ENCODE peak calls at places on chromosomes 5 and 9, in ten cellular contexts. D is tibial nerve, Q is spleen, A is adrenal gland, P is A549, E is IMR-90, X is lower leg skin, Y is HCT116, V is testis, N is prostate gland. R is an unnamed sample.

GRCh38 chr9:112341741-112342140 is 8.3 kb upstream of the PTBP3 start:
- DNase-seq in D (no peak), Y (no peak), V (no peak), A (no peak), E (peak; percentile 37), X (no peak), P (peak; percentile 49), N (no peak), Q (no peak), R (no peak)

GRCh38 chr9:121133104-121133816 is 58.5 kb downstream of the CNTRL start:
- DNase-seq in X (no peak), A (no peak), E (no peak), Y (no peak), N (peak; percentile 26), D (no peak), V (no peak), P (peak; percentile 4), Q (peak; percentile 91), R (no peak)

GRCh38 chr9:136488247-136489214 is 5.7 kb upstream of the SEC16A start:
- DNase-seq in E (peak; percentile 8), P (peak; percentile 57), N (peak; percentile 73), Q (peak; percentile 94), V (peak; percentile 80), D (no peak), Y (no peak), A (peak; percentile 62), X (peak; percentile 65), R (peak; percentile 75)

GRCh38 chr5:35803221-35803651 is 53.5 kb upstream of the IL7R start:
- DNase-seq in Q (no peak), D (no peak), P (no peak), Y (no peak), A (peak; percentile 36), N (no peak), E (peak; percentile 79), V (peak; percentile 79), X (no peak), R (no peak)

GRCh38 chr9:93020785-93021670 is 37.5 kb upstream of the SUSD3 start:
- DNase-seq in X (no peak), D (no peak), Y (no peak), V (no peak), P (no peak), Q (no peak), E (no peak), N (no peak), A (peak; percentile 8), R (no peak)

GRCh38 chr5:68484307-68485068 is 268.9 kb downstream of the PIK3R1 start:
- DNase-seq in Y (no peak), N (no peak), D (no peak), E (peak; percentile 95), V (no peak), Q (no peak), P (no peak), X (no peak), A (no peak), R (no peak)

GRCh38 chr9:297795-298119 is 83.1 kb downstream of the DOCK8 start:
- DNase-seq in X (no peak), E (no peak), V (no peak), Y (no peak), Q (no peak), A (no peak), P (no peak), N (no peak), D (no peak), R (no peak)

GRCh38 chr5:66089384-66089783 is 54.7 kb upstream of the SREK1 start:
- DNase-seq in X (no peak), D (no peak), N (no peak), A (no peak), E (no peak), P (no peak), V (no peak), Y (no peak), Q (no peak), R (no peak)

GRCh38 chr5:156406023-156406422 is 79.1 kb downstream of the SGCD start:
- DNase-seq in Q (no peak), Y (no peak), D (no peak), X (no peak), V (no peak), N (no peak), E (no peak), A (no peak), P (no peak), R (no peak)

GRCh38 chr5:148179234-148179824 is 11.0 kb downstream of the SPINK14 start:
- DNase-seq in V (no peak), D (no peak), E (peak; percentile 63), Y (peak; percentile 48), Q (no peak), X (no peak), N (peak; percentile 28), A (peak; percentile 13), P (peak; percentile 71), R (no peak)
- TF ChIP-seq CTCF in V (peak; percentile 65), D (peak; percentile 61), E (peak; percentile 65), Y (peak; percentile 62), Q (peak; percentile 51), X (no peak), N (peak; percentile 54), A (peak; percentile 84), P (peak; percentile 77), R (peak; percentile 57)

GRCh38 chr5:90786756-90787155 is 228.2 kb downstream of the ADGRV1 start:
- DNase-seq in D (no peak), Y (no peak), P (no peak), N (no peak), V (no peak), E (no peak), Q (no peak), X (no peak), A (no peak), R (no peak)

GRCh38 chr5:90793183-90793582 is 234.6 kb downstream of the ADGRV1 start:
- DNase-seq in N (no peak), Y (no peak), E (no peak), X (no peak), D (no peak), A (no peak), P (no peak), Q (no peak), V (no peak), R (no peak)

GRCh38 chr5:90792725-90793124 is 234.1 kb downstream of the ADGRV1 start:
- DNase-seq in Q (no peak), A (no peak), Y (no peak), E (no peak), X (no peak), P (no peak), D (no peak), V (peak; percentile 69), N (no peak), R (no peak)
- TF ChIP-seq POLR2A in Q (no peak), A (no peak), Y (no peak), E (no peak), X (no peak), P (no peak), D (no peak), V (no peak), N (no peak), R (no peak)

GRCh38 chr9:133129001-133129799 is 8.2 kb upstream of the RALGDS start:
- DNase-seq in Y (no peak), X (no peak), P (no peak), V (no peak), N (peak; percentile 57), E (no peak), D (no peak), A (no peak), Q (no peak), R (no peak)

GRCh38 chr9:133132174-133132573 is 11.1 kb upstream of the RALGDS start:
- DNase-seq in Q (no peak), V (no peak), P (no peak), Y (no peak), N (no peak), E (no peak), A (no peak), X (no peak), D (no peak), R (no peak)

GRCh38 chr9:133131506-133131905 is 10.5 kb upstream of the RALGDS start:
- DNase-seq in Q (no peak), D (no peak), E (no peak), A (peak; percentile 76), X (no peak), P (no peak), V (no peak), N (no peak), Y (no peak), R (no peak)

GRCh38 chr9:133128152-133128551 is 7.1 kb upstream of the RALGDS start:
- DNase-seq in P (no peak), A (no peak), E (no peak), Q (no peak), Y (no peak), V (no peak), N (no peak), X (no peak), D (no peak), R (no peak)

DNA sequence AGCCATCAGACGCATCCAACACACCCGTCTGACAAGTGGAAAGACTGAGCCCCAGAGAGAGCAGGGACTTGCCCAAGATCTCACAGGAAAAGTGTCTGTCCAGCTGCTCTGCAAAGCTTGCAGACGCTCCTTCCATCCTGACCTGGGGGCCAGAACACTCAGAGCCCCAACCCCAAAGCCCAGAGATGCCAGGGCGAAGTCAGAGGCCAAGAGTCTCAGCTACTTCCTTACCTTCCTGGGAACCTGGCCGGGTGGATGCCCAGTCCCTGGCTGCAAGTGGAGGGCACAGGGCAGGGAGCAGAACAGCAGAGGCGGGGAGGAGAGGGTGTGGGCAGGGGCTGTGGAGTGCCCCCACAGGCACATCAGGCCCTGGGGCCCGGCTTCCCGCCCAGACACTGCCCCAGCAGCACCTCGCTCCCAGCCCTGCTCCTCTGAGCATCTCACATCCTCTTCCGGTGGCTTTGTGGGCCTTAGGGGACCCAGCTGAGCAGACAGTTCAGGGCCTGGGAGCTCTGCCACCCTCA is 9.7 kb upstream of the RALGDS start:
- DNase-seq in A (no peak), Q (peak; percentile 91), P (no peak), X (no peak), V (no peak), E (no peak), Y (no peak), D (no peak), N (no peak), R (no peak)
- H3K4me3 ChIP-seq in A (no peak overlapping the region), Q (no peak overlapping the region), P (no peak overlapping the region), X (no peak overlapping the region), V (no peak overlapping the region), E (no peak overlapping the region), Y (no peak overlapping the region), D (no peak overlapping the region), N (no peak overlapping the region), R (no peak overlapping the region)

GRCh38 chr5:96222129-96222528 is 210.9 kb downstream of the PCSK1 start:
- DNase-seq in D (no peak), X (no peak), N (no peak), V (no peak), A (no peak), P (no peak), Q (no peak), Y (no peak), E (no peak), R (no peak)

GRCh38 chr5:96214442-96215197 is 218.4 kb downstream of the PCSK1 start:
- DNase-seq in A (no peak), D (no peak), X (no peak), Y (no peak), N (no peak), V (no peak), Q (no peak), E (peak; percentile 63), P (peak; percentile 46), R (no peak)

GRCh38 chr5:96220610-96221390 is 212.2 kb downstream of the PCSK1 start:
- DNase-seq in V (no peak), A (no peak), X (no peak), P (no peak), D (no peak), Y (no peak), N (no peak), Q (no peak), E (peak; percentile 77), R (no peak)

GRCh38 chr5:96218653-96219052 is 214.4 kb downstream of the PCSK1 start:
- DNase-seq in D (no peak), V (no peak), Q (no peak), Y (no peak), P (no peak), N (no peak), E (no peak), A (no peak), X (no peak), R (no peak)

GRCh38 chr5:96219580-96220281 is 213.3 kb downstream of the PCSK1 start:
- DNase-seq in V (no peak), A (no peak), E (peak; percentile 86), Y (no peak), X (no peak), D (no peak), P (peak; percentile 32), Q (no peak), N (no peak), R (no peak)
- TF ChIP-seq CTCF in V (no peak), A (no peak), E (no peak), Y (no peak), X (no peak), D (no peak), P (no peak), Q (no peak), N (no peak), R (no peak)

R was measured in uterus.